ENCODE peak calls at places on chromosomes 16 and 17, in ten cellular contexts. X, W, G, O, L, V, M, P, S and H are unnamed samples.

GRCh38 chr16:11264155-11264832 is 4.8 kb downstream of the TNP2 start:
- DNase-seq in X (no peak), W (no peak), G (no peak), O (no peak), L (no peak), V (no peak), M (no peak), P (no peak), S (no peak), H (no peak)

GRCh38 chr17:45087496-45087975 is 26.4 kb downstream of the NMT1 start:
- DNase-seq in X (peak; percentile 49), W (no peak), G (no peak), O (no peak), L (peak; percentile 50), V (no peak), M (no peak), P (no peak), S (no peak), H (no peak)

GRCh38 chr16:29806641-29807425 is 504 bp downstream of the MAZ start:
- DNase-seq in X (no peak), W (peak; percentile 86), G (peak; percentile 67), O (no peak), L (peak; percentile 40), V (peak; percentile 62), M (peak; percentile 81), P (peak; percentile 70), S (no peak), H (peak; percentile 78)

GRCh38 chr17:7425756-7426155 is 340 bp downstream of the SPEM2 start:
- DNase-seq in X (no peak), W (no peak), G (no peak), O (no peak), L (no peak), V (no peak), M (no peak), P (no peak), S (no peak), H (no peak)

GRCh38 chr16:17273142-17273561 is 197.6 kb downstream of the XYLT1 start:
- DNase-seq in X (peak; percentile 95), W (no peak), G (peak; percentile 58), O (peak; percentile 69), L (peak; percentile 85), V (no peak), M (no peak), P (no peak), S (peak; percentile 88), H (no peak)

GRCh38 chr17:81453712-81454111 is 58.5 kb downstream of the BAHCC1 start:
- DNase-seq in X (no peak), W (no peak), G (no peak), O (no peak), L (no peak), V (no peak), M (no peak), P (no peak), S (no peak), H (no peak)

GRCh38 chr17:80818871-80819270 is 172.8 kb upstream of the CHMP6 start:
- DNase-seq in X (no peak), W (no peak), G (no peak), O (no peak), L (no peak), V (no peak), M (peak; percentile 19), P (no peak), S (no peak), H (no peak)

GRCh38 chr17:38893612-38894011 is 23.8 kb downstream of the LASP1 start:
- DNase-seq in X (peak; percentile 36), W (no peak), G (peak; percentile 52), O (no peak), L (peak; percentile 45), V (no peak), M (peak; percentile 80), P (no peak), S (no peak), H (peak; percentile 62)

GRCh38 chr16:68227183-68227793 is 8.6 kb downstream of the ESRP2 start:
- DNase-seq in X (no peak), W (no peak), G (no peak), O (no peak), L (no peak), V (no peak), M (no peak), P (no peak), S (no peak), H (no peak)

GRCh38 chr17:35890774-35891155 is 10.6 kb upstream of the CCL5 start:
- DNase-seq in X (no peak), W (no peak), G (peak; percentile 50), O (no peak), L (no peak), V (no peak), M (peak; percentile 56), P (no peak), S (no peak), H (no peak)

GRCh38 chr16:17930280-17930679 is 406.3 kb downstream of the NPIPA8 start:
- DNase-seq in X (no peak), W (no peak), G (no peak), O (no peak), L (no peak), V (no peak), M (no peak), P (no peak), S (no peak), H (no peak)

GRCh38 chr17:3474212-3474611 is 1.6 kb upstream of the ASPA start:
- DNase-seq in X (no peak), W (no peak), G (no peak), O (no peak), L (peak; percentile 7), V (no peak), M (no peak), P (no peak), S (no peak), H (no peak)

DNA sequence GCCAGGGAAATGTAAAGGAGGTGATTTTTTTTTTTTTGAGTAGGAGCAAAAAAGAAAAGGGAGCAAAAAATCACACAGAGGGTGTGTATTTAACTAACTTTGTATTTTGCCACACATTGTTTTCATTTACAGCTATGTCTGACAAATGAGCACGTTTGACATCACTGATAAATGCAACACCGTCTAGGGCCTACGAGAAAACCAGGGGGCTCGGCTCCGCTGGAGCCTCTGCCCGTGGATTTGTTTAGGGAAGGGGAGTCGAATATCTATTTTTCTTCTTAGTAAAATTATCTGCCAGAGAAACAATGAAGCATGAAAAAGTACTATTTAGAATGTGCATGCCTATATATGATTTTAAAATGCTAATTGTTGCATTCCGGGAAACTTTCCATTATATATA is 6.8 kb downstream of the MAF start:
- DNase-seq in X (no peak), W (no peak), G (no peak), O (no peak), L (no peak), V (no peak), M (no peak), P (no peak), S (no peak), H (no peak)
- H3K4me3 ChIP-seq in X (no peak overlapping the region), W (no peak overlapping the region), G (no peak overlapping the region), O (no peak overlapping the region), L (no peak overlapping the region), V (no peak overlapping the region), M (no peak overlapping the region), P (no peak overlapping the region), S (no peak overlapping the region), H (peak overlapping the region; percentile 73)

DNA sequence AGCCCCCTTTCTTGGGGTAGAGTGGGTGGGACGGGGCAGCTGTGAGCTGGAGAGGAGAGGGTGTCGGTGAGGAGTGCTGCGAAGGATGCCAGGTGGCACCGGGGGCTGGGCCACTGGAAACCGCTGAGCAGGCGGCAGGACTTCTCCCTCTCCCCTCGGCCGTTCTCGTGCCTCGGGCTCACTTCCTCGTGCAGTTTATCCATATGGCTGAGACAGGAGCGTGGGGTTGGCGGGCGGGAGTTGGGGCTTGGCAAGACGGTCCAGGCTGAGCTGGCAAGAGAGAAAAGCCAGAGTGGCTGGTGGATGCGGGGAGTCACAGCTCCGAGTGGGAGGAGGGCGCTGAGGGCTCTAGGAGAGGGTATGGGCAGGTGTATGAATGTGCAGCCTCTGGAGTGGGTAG is 8.2 kb downstream of the TBC1D24 start:
- DNase-seq in X (no peak), W (no peak), G (no peak), O (no peak), L (no peak), V (no peak), M (peak; percentile 64), P (no peak), S (no peak), H (peak; percentile 51)
- H3K4me3 ChIP-seq in X (no peak overlapping the region), W (no peak overlapping the region), G (no peak overlapping the region), O (no peak overlapping the region), L (no peak overlapping the region), V (no peak overlapping the region), M (no peak overlapping the region), P (peak overlapping the region; percentile 24), S (peak overlapping the region; percentile 7), H (peak overlapping the region; percentile 21)

GRCh38 chr17:75524971-75525805 is at the start of gene LLGL2:
- DNase-seq in X (no peak), W (peak; percentile 92), G (peak; percentile 91), O (peak; percentile 86), L (peak; percentile 14), V (peak; percentile 93), M (peak; percentile 79), P (peak; percentile 86), S (no peak), H (peak; percentile 92)
- H3K4me3 ChIP-seq in X (peak within 1 kb of the TSS; percentile 52), W (peak within 1 kb of the TSS; percentile 83), G (peak within 1 kb of the TSS; percentile 76), O (peak within 1 kb of the TSS; percentile 86), L (peak within 1 kb of the TSS; percentile 46), V (peak within 1 kb of the TSS; percentile 83), M (peak within 1 kb of the TSS; percentile 56), P (peak within 1 kb of the TSS; percentile 59), S (peak within 1 kb of the TSS; percentile 49), H (peak within 1 kb of the TSS; percentile 76)

GRCh38 chr17:14488958-14489550 is 188.2 kb downstream of the HS3ST3B1 start:
- DNase-seq in X (no peak), W (no peak), G (no peak), O (no peak), L (no peak), V (no peak), M (no peak), P (no peak), S (no peak), H (no peak)

GRCh38 chr17:14489986-14490385 is 189.1 kb downstream of the HS3ST3B1 start:
- DNase-seq in X (no peak), W (no peak), G (no peak), O (no peak), L (no peak), V (no peak), M (no peak), P (no peak), S (no peak), H (no peak)

GRCh38 chr17:14499976-14500375 is 199.1 kb downstream of the HS3ST3B1 start:
- DNase-seq in X (no peak), W (no peak), G (no peak), O (no peak), L (no peak), V (no peak), M (no peak), P (no peak), S (no peak), H (no peak)

GRCh38 chr17:14498812-14499211 is 197.9 kb downstream of the HS3ST3B1 start:
- DNase-seq in X (no peak), W (no peak), G (no peak), O (no peak), L (no peak), V (no peak), M (no peak), P (no peak), S (no peak), H (no peak)

DNA sequence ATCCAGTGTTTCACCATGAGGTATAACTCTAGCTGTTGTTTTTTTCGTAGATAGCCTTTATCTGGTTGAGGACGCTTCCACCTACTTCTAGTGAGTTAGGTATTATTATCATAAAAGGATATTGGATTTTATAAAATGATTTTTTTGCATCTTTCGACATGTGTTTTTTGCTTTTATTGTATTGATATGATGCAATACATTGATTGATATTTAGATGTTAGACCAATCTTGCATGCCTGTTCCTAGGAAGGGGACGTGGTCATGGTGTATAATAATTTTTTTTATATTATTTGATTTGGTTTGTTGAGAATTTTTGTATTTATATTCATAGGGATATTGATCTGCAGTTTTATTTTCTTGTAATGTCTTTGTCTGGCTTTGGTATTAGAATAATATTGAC is 193.3 kb downstream of the HS3ST3B1 start:
- DNase-seq in X (no peak), W (no peak), G (no peak), O (no peak), L (no peak), V (no peak), M (no peak), P (no peak), S (no peak), H (no peak)
- H3K4me3 ChIP-seq in X (no peak overlapping the region), W (no peak overlapping the region), G (no peak overlapping the region), O (no peak overlapping the region), L (no peak overlapping the region), V (no peak overlapping the region), M (no peak overlapping the region), P (no peak overlapping the region), S (no peak overlapping the region), H (no peak overlapping the region)